ENCODE peak calls at places on chromosomes 13 and 19, in nine cellular contexts. O is body of pancreas, P is GM12865, D is psoas muscle, Q is AG09309, K is tibial artery, Z is cardiac muscle cell, T is tibial nerve, E is upper lobe of left lung. A is an unnamed sample.

GRCh38 chr13:88014527-88014926 is 343.4 kb downstream of the SLITRK5 start:
- DNase-seq in O (no peak), P (no peak), D (no peak), Q (no peak), K (no peak), Z (peak), T (no peak), E (no peak), A (no peak)

GRCh38 chr13:109155301-109155761 is 525.9 kb downstream of the MYO16 start:
- DNase-seq in O (no peak), P (no peak), D (no peak), Q (peak), K (no peak), Z (peak), T (no peak), E (peak), A (no peak)

GRCh38 chr13:33119022-33119735 is 103.0 kb downstream of the KL start:
- DNase-seq in O (no peak), P (no peak), D (no peak), Q (no peak), K (no peak), Z (no peak), T (no peak), E (no peak), A (no peak)

GRCh38 chr13:42063105-42063504 is 14.7 kb downstream of the DGKH start:
- DNase-seq in O (no peak), P (no peak), D (no peak), Q (no peak), K (no peak), Z (no peak), T (no peak), E (no peak), A (no peak)

GRCh38 chr13:36059366-36059765 is 71.8 kb downstream of the DCLK1 start:
- DNase-seq in O (no peak), P (no peak), D (peak), Q (no peak), K (no peak), Z (no peak), T (peak), E (no peak), A (no peak)

GRCh38 chr19:17946965-17947784 is 14.4 kb downstream of the CCDC124 start:
- DNase-seq in O (peak), P (no peak), D (no peak), Q (no peak), K (no peak), Z (no peak), T (no peak), E (no peak), A (no peak)

GRCh38 chr13:110409581-110409992 is 102.5 kb downstream of the COL4A2 start:
- DNase-seq in O (no peak), P (no peak), D (no peak), Q (no peak), K (peak), Z (peak), T (no peak), E (no peak), A (peak)

GRCh38 chr13:30047154-30047874 is 196.9 kb upstream of the UBL3 start:
- DNase-seq in O (no peak), P (peak), D (no peak), Q (no peak), K (no peak), Z (peak), T (no peak), E (no peak), A (no peak)

GRCh38 chr19:38059897-38060296 is 152.9 kb downstream of the SIPA1L3 start:
- DNase-seq in O (peak), P (peak), D (no peak), Q (no peak), K (no peak), Z (peak), T (no peak), E (peak), A (no peak)

GRCh38 chr19:34867631-34868030 is 59.1 kb upstream of the ZNF30 start:
- DNase-seq in O (no peak), P (no peak), D (no peak), Q (no peak), K (no peak), Z (no peak), T (no peak), E (no peak), A (no peak)

GRCh38 chr13:97243915-97244820 is 22.0 kb downstream of the MBNL2 start:
- DNase-seq in O (no peak), P (no peak), D (no peak), Q (no peak), K (no peak), Z (no peak), T (no peak), E (no peak), A (no peak)

GRCh38 chr19:32200312-32201038 is 144.9 kb upstream of the ZNF507 start:
- DNase-seq in O (no peak), P (no peak), D (no peak), Q (no peak), K (peak), Z (no peak), T (no peak), E (no peak), A (no peak)

GRCh38 chr13:33740134-33740538 is 77.8 kb upstream of the RFC3 start:
- DNase-seq in O (no peak), P (no peak), D (no peak), Q (peak), K (no peak), Z (peak), T (no peak), E (no peak), A (no peak)

GRCh38 chr19:38617764-38618589 is at the start of gene MAP4K1:
- DNase-seq in O (peak), P (peak), D (peak), Q (no peak), K (no peak), Z (no peak), T (no peak), E (peak), A (no peak)

GRCh38 chr19:11463391-11463790 is 17.5 kb downstream of the ELAVL3 start:
- DNase-seq in O (no peak), P (no peak), D (no peak), Q (no peak), K (no peak), Z (no peak), T (no peak), E (no peak), A (no peak)

GRCh38 chr13:26923824-26924605 is 163.4 kb upstream of the GPR12 start:
- DNase-seq in O (peak), P (no peak), D (no peak), Q (no peak), K (no peak), Z (peak), T (no peak), E (no peak), A (no peak)

GRCh38 chr19:30276312-30276884 is 95.8 kb upstream of the ZNF536 start:
- DNase-seq in O (no peak), P (no peak), D (no peak), Q (no peak), K (no peak), Z (no peak), T (no peak), E (no peak), A (no peak)

GRCh38 chr13:76609643-76610042 is 276.6 kb downstream of the KCTD12 start:
- DNase-seq in O (no peak), P (no peak), D (no peak), Q (no peak), K (no peak), Z (no peak), T (no peak), E (no peak), A (no peak)

GRCh38 chr19:48867119-48867921 is 1.1 kb downstream of the PLEKHA4 start:
- DNase-seq in O (no peak), P (no peak), D (no peak), Q (no peak), K (no peak), Z (peak), T (no peak), E (no peak), A (no peak)

GRCh38 chr19:11426656-11427055 is 7.5 kb upstream of the RGL3 start:
- DNase-seq in O (no peak), P (no peak), D (no peak), Q (no peak), K (no peak), Z (no peak), T (no peak), E (no peak), A (no peak)

GRCh38 chr19:35288843-35289355 is 3.1 kb upstream of the MAG start:
- DNase-seq in O (no peak), P (no peak), D (no peak), Q (no peak), K (no peak), Z (no peak), T (no peak), E (no peak), A (no peak)

GRCh38 chr19:17415107-17415506 is 4.7 kb upstream of the MVB12A start:
- DNase-seq in O (no peak), P (no peak), D (no peak), Q (no peak), K (no peak), Z (peak), T (no peak), E (no peak), A (peak)

DNA sequence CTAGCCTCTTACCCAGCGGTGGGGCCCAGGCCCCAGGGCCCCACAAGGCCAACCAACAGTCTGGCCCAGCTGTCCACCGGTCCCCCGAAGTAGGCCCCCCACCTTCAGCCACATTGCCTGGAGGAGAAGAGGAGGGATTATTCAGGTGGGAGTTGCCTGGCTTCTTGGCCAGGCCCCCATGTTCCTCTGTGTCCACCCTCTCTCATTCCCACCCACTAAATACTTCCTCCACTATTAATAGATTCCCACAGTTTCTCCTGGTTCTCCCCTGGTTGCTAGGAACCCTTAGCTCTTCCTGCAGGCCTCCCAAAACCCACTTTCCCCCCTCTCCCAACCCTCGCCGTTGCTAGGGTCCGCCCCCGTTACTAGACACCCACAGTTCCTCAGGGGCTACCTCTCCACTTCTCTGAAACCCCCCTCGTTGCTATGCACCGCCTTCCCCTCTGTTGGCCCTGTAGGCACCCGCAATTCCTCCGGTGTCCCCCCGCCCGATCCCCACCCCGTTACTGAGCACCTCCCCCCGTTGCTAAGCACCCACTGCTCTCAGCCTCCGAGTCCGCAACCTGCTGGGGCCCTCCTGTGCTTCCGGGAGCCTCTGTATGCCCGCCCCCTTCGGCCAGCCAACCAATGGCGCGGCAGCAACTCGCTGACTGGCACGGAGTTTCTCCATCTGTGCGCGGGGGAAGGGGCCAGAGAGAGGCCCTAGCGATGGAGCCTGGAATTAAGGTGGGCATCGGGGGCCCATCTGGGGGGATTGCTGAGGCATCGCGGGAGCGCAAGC is 2.0 kb downstream of the COQ8B start:
- DNase-seq in O (peak), P (peak), D (peak), Q (peak), K (peak), Z (peak), T (peak), E (peak), A (peak)
- TF ChIP-seq CTCF in O (no peak), P (no peak), D (no peak), Q (no peak), K (peak), Z (no peak), T (no peak), E (no peak), A (no peak)

DNA sequence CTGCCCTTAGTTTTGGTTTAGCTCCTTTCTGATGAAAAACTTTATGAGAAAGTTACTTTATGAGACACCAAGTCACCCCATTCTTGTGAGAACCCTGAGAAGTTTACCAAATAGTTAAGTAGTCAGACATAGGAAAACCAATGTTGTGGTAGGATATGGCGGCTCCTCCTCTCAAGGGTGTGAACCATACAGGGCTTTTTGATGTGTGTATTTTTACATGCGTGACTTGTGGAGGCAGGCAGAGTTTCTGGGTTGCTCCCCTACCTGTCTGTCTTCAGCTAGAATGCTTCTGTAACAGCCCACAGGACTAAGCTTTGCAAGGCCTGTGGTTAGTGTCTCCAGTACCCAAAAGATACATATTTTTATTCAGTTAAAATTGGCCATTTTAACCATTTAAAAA is 18.3 kb downstream of the UBAC2 start:
- DNase-seq in O (no peak), P (peak), D (no peak), Q (no peak), K (no peak), Z (no peak), T (no peak), E (no peak), A (no peak)
- H3K4me3 ChIP-seq in O (no peak), P (no peak), D (peak), Q (no peak), K (no peak), Z (no peak), T (no peak), E (no peak), A (no peak)

GRCh38 chr13:72565893-72566292 is 161.5 kb downstream of the MZT1 start:
- DNase-seq in O (no peak), P (peak), D (no peak), Q (no peak), K (no peak), Z (peak), T (no peak), E (no peak), A (no peak)
- TF ChIP-seq CTCF in O (peak), P (peak), D (peak), Q (no peak), K (no peak), Z (peak), T (peak), E (no peak), A (no peak)

GRCh38 chr19:40165362-40165937 is 25.8 kb upstream of the MAP3K10 start:
- DNase-seq in O (peak), P (peak), D (peak), Q (no peak), K (no peak), Z (peak), T (no peak), E (peak), A (peak)
- H3K4me3 ChIP-seq in O (no peak), P (no peak), D (no peak), Q (no peak), K (no peak), Z (no peak), T (no peak), E (no peak), A (no peak)

A was measured in uterus.